ENCODE peak calls at places on chromosomes 16 and 17, in nine cellular contexts. I is activated naive CD4-positive, alpha-beta T cell; Z is activated gamma-delta T cell treated with Interleukin-2 at 50 U/mL for 16 hours; A is cardiac septum; X is stimulated activated CD4-positive, alpha-beta T cell treated with anti-CD3 and anti-CD28 coated beads, Interleukin-12 subunit alpha, Interleukin-12 subunit beta, amount 100 ng/mL, for 24 hours; K is midbrain; L is NCI-H748 treated with DMSO at 0.1 percent for 48 hours; M is left colon; Q is nephron progenitor cell. V is an unnamed sample.

GRCh38 chr16:59690216-59690615 is 956.1 kb upstream of the GOT2 start:
- DNase-seq in I (no peak), Z (no peak), A (no peak), X (no peak), K (no peak), L (no peak), M (no peak), Q (no peak), V (no peak)

GRCh38 chr16:63789603-63790002 is 1332.3 kb downstream of the CDH11 start:
- DNase-seq in I (no peak), Z (no peak), A (no peak), X (no peak), K (no peak), L (no peak), M (no peak), Q (no peak), V (no peak)

GRCh38 chr17:74042744-74043486 is 160.6 kb upstream of the RPL38 start:
- DNase-seq in I (no peak), Z (no peak), A (no peak), X (peak; percentile 37), K (no peak), L (no peak), M (no peak), Q (no peak), V (peak; percentile 49)

GRCh38 chr17:81287741-81288430 is 7.2 kb downstream of the SLC38A10 start:
- DNase-seq in I (no peak), Z (no peak), A (no peak), X (no peak), K (no peak), L (no peak), M (no peak), Q (no peak), V (no peak)

GRCh38 chr17:58870747-58871146 is 115.1 kb downstream of the PPM1E start:
- DNase-seq in I (no peak), Z (no peak), A (no peak), X (no peak), K (no peak), L (no peak), M (no peak), Q (no peak), V (no peak)

GRCh38 chr16:24699151-24699723 is 30.2 kb upstream of the TNRC6A start:
- DNase-seq in I (no peak), Z (no peak), A (no peak), X (no peak), K (no peak), L (no peak), M (no peak), Q (no peak), V (no peak)

GRCh38 chr17:76492989-76493501 is 8.2 kb downstream of the RHBDF2 start:
- DNase-seq in I (no peak), Z (peak; percentile 30), A (peak; percentile 93), X (peak; percentile 45), K (peak; percentile 47), L (no peak), M (peak; percentile 78), Q (no peak), V (no peak)

GRCh38 chr17:63078707-63079106 is 112.7 kb downstream of the TANC2 start:
- DNase-seq in I (no peak), Z (no peak), A (no peak), X (no peak), K (no peak), L (no peak), M (no peak), Q (no peak), V (no peak)

GRCh38 chr17:44872131-44872768 is 24.6 kb downstream of the HIGD1B start:
- DNase-seq in I (no peak), Z (no peak), A (no peak), X (no peak), K (no peak), L (peak; percentile 78), M (peak; percentile 68), Q (no peak), V (no peak)

GRCh38 chr17:7932483-7932891 is 481 bp downstream of the CNTROB start:
- DNase-seq in I (no peak), Z (no peak), A (peak; percentile 74), X (no peak), K (peak; percentile 22), L (peak; percentile 24), M (peak; percentile 33), Q (peak; percentile 19), V (no peak)

GRCh38 chr17:34580685-34581445 is 1.5 kb downstream of the TMEM132E start:
- DNase-seq in I (no peak), Z (no peak), A (no peak), X (no peak), K (no peak), L (no peak), M (no peak), Q (peak; percentile 53), V (no peak)

GRCh38 chr17:9577402-9577709 is 914 bp downstream of the CFAP52 start:
- DNase-seq in I (no peak), Z (no peak), A (no peak), X (no peak), K (no peak), L (no peak), M (no peak), Q (no peak), V (no peak)

GRCh38 chr16:10688726-10689125 is 6.0 kb downstream of the TEKT5 start:
- DNase-seq in I (no peak), Z (no peak), A (no peak), X (no peak), K (no peak), L (no peak), M (no peak), Q (no peak), V (no peak)

GRCh38 chr17:50817142-50817751 is 18.1 kb upstream of the WFIKKN2 start:
- DNase-seq in I (peak; percentile 40), Z (peak; percentile 55), A (no peak), X (peak; percentile 35), K (peak; percentile 64), L (no peak), M (no peak), Q (peak; percentile 70), V (no peak)